ENCODE peak calls at places on chromosomes 7 and 10, in four cellular contexts. One of them, this sample, is unnamed.

GRCh38 chr7:6423942-6424701 is 23.6 kb downstream of the DAGLB start:
- DNase-seq in left ventricle myocardium inferior: no peak
- DNase-seq in non-pigmented ciliary epithelial cell: no peak
- DNase-seq in nephron progenitor cell: no peak
- DNase-seq in this sample: no peak

GRCh38 chr7:918441-919113 is 35.9 kb downstream of the ADAP1 start:
- DNase-seq in left ventricle myocardium inferior: peak; percentile 2
- DNase-seq in non-pigmented ciliary epithelial cell: no peak
- DNase-seq in nephron progenitor cell: peak; percentile 1
- DNase-seq in this sample: no peak

GRCh38 chr7:142104550-142105527 is 6.7 kb upstream of the MGAM2 start:
- DNase-seq in left ventricle myocardium inferior: no peak
- DNase-seq in non-pigmented ciliary epithelial cell: no peak
- DNase-seq in nephron progenitor cell: no peak
- DNase-seq in this sample: no peak

GRCh38 chr7:82109288-82109687 is 334.3 kb downstream of the CACNA2D1 start:
- DNase-seq in left ventricle myocardium inferior: no peak
- DNase-seq in non-pigmented ciliary epithelial cell: peak; percentile 30
- DNase-seq in nephron progenitor cell: no peak
- DNase-seq in this sample: no peak

GRCh38 chr10:70132098-70133029 is at the start of gene AIFM2:
- DNase-seq in left ventricle myocardium inferior: peak; percentile 83
- DNase-seq in non-pigmented ciliary epithelial cell: no peak
- DNase-seq in nephron progenitor cell: peak; percentile 76
- DNase-seq in this sample: no peak

GRCh38 chr10:3131098-3131497 is 41.5 kb downstream of the PITRM1 start:
- DNase-seq in left ventricle myocardium inferior: no peak
- DNase-seq in non-pigmented ciliary epithelial cell: no peak
- DNase-seq in nephron progenitor cell: no peak
- DNase-seq in this sample: no peak

GRCh38 chr7:75892634-75893272 is 13.9 kb downstream of the RHBDD2 start:
- DNase-seq in left ventricle myocardium inferior: peak; percentile 70
- DNase-seq in non-pigmented ciliary epithelial cell: no peak
- DNase-seq in nephron progenitor cell: no peak
- DNase-seq in this sample: no peak

GRCh38 chr7:50728184-50728583 is 54.5 kb downstream of the GRB10 start:
- DNase-seq in left ventricle myocardium inferior: no peak
- DNase-seq in non-pigmented ciliary epithelial cell: no peak
- DNase-seq in nephron progenitor cell: no peak
- DNase-seq in this sample: no peak

GRCh38 chr7:91164948-91165845 is 99.0 kb upstream of the FZD1 start:
- DNase-seq in left ventricle myocardium inferior: no peak
- DNase-seq in non-pigmented ciliary epithelial cell: peak; percentile 76
- DNase-seq in nephron progenitor cell: no peak
- DNase-seq in this sample: peak; percentile 64

GRCh38 chr7:90613088-90613498 is 17.0 kb downstream of the CDK14 start:
- DNase-seq in left ventricle myocardium inferior: no peak
- DNase-seq in non-pigmented ciliary epithelial cell: no peak
- DNase-seq in nephron progenitor cell: no peak
- DNase-seq in this sample: no peak

GRCh38 chr7:5523052-5523711 is 99.5 kb upstream of the TNRC18 start:
- DNase-seq in left ventricle myocardium inferior: no peak
- DNase-seq in non-pigmented ciliary epithelial cell: no peak
- DNase-seq in nephron progenitor cell: no peak
- DNase-seq in this sample: no peak

GRCh38 chr7:149529136-149529718 is 31.6 kb upstream of the ZNF746 start:
- DNase-seq in left ventricle myocardium inferior: no peak
- DNase-seq in non-pigmented ciliary epithelial cell: no peak
- DNase-seq in nephron progenitor cell: no peak
- DNase-seq in this sample: no peak

GRCh38 chr10:30358206-30358605 is 9.1 kb upstream of the MTPAP start:
- DNase-seq in left ventricle myocardium inferior: no peak
- DNase-seq in non-pigmented ciliary epithelial cell: no peak
- DNase-seq in nephron progenitor cell: no peak
- DNase-seq in this sample: no peak

This sample was measured in AG04449.